ENCODE peak calls at places on chromosome 13, in six cellular contexts. M, J, D, P, S and H are unnamed samples.

GRCh38 chr13:73740681-73741080 is 393.5 kb downstream of the KLF12 start:
- DNase-seq in P (peak), D (no peak), M (peak), J (no peak), S (no peak), H (peak)

GRCh38 chr13:49235856-49236431 is 11.8 kb upstream of the CDADC1 start:
- DNase-seq in J (no peak), P (no peak), S (no peak), M (no peak), D (no peak), H (no peak)

GRCh38 chr13:108283110-108283509 is 13.6 kb downstream of the TNFSF13B start:
- DNase-seq in D (no peak), M (no peak), J (no peak), S (no peak), P (peak), H (peak)

GRCh38 chr13:39317284-39317683 is 279.0 kb downstream of the NHLRC3 start:
- DNase-seq in M (no peak), P (peak), S (no peak), J (no peak), D (no peak), H (peak)

GRCh38 chr13:42990147-42990990 is 1.7 kb downstream of the EPSTI1 start:
- DNase-seq in M (no peak), J (no peak), P (peak), S (peak), D (no peak), H (peak)

GRCh38 chr13:39692650-39693438 is 37.4 kb downstream of the COG6 start:
- DNase-seq in M (no peak), J (no peak), D (no peak), P (peak), S (no peak), H (peak)

GRCh38 chr13:59281453-59281852 is 882.3 kb downstream of the DIAPH3 start:
- DNase-seq in J (no peak), S (no peak), D (no peak), M (no peak), P (no peak), H (no peak)

GRCh38 chr13:93227906-93228801 is 1.5 kb downstream of the GPC6 start:
- DNase-seq in M (peak), D (no peak), J (no peak), P (peak), S (peak), H (peak)

GRCh38 chr13:29679357-29680050 is 84.0 kb upstream of the SLC7A1 start:
- DNase-seq in J (no peak), D (no peak), P (peak), S (no peak), M (no peak), H (no peak)

GRCh38 chr13:68697551-68697950 is 1410.1 kb upstream of the ATXN8OS start:
- DNase-seq in M (peak), D (no peak), P (no peak), J (no peak), S (no peak), H (no peak)

DNA sequence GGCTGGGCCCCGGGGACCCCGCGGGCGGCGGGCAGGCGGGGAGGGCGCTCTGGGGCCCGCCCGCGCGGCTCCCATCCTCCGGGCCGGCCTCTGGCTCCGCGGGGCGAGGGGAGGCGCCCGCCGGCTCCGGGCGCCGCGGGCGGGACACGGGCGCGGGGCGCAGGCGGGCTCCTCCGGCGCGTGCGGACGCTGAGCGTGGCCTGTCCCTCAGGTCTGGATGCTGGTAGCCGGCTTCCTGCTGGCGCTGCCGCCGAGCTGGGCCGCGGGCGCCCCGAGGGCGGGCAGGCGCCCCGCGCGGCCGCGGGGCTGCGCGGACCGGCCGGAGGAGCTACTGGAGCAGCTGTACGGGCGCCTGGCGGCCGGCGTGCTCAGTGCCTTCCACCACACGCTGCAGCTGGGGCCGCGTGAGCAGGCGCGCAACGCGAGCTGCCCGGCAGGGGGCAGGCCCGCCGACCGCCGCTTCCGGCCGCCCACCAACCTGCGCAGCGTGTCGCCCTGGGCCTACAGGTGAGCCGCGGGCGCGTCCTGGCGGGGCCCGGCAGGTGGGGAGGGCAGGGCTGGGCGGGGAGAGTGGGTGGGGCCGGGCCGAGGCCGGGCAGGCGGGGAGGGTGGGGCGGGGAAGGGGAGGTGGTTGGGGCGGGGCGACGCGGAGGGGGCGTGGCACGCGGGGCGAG is 423 bp downstream of the IL17D start:
- DNase-seq in P (peak), M (peak), J (peak), S (peak), D (peak), H (peak)
- TF ChIP-seq CTCF in P (no peak), M (peak), J (peak), S (peak), D (peak), H (peak)

DNA sequence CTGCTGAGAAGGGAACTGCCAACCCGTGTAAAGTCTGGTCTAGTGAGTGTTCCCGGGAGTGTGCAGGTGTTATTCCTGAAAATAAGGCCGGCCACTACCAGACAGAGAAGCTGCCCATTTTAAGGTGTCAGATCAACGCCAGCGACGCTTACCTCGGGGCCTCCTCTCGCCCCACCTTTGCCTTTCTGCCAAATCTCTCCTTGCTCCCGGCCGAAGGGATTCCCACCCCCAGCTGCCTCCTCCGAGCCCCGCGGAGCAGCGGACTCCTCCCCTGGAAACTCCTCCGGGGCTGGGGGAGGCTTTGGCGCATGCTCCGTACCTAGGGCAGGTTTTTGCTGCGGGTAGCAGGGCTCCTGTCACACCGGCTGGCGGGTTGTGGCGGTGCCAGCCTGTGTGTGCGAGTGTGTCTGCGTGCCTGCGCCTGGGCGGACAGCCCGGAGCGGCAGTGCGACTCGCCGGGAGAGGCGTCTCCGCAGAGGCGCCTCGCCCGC is at the start of gene HS6ST3:
- DNase-seq in P (peak), M (peak), S (peak), J (peak), D (peak), H (no peak)
- H3K4me3 ChIP-seq in P (peak), M (peak), S (peak), J (peak), D (no peak), H (peak)

DNA sequence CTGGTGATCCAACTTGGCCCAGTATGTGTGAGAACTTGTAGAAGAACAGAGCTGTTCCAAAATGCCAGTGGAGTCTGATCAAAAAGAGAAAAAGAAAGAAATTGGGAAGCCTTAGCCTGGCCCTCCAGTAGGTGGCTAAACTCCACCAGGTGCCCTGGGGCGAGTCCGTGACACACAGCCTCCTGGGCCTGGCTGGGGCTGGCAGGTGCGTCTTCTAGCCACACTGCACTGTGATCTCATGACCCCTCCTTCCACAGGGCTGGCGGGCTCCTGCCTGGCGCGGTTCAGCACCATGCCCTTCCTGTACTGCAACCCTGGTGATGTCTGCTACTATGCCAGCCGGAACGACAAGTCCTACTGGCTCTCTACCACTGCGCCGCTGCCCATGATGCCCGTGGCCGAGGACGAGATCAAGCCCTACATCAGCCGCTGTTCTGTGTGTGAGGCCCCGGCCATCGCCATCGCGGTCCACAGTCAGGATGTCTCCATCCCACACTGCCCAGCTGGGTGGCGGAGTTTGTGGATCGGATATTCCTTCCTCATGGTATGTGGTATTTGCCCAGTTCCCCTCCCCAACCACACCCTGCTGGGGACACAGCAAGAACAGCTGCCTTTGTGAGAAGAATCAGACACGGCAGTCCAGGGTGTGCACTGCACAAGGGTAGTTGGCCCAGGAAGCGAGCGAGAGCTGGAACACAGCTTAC is 53.7 kb downstream of the RAB20 start:
- DNase-seq in M (no peak), P (no peak), D (no peak), S (no peak), J (peak), H (no peak)
- TF ChIP-seq CTCF in M (no peak), P (peak), D (no peak), S (peak), J (no peak), H (peak)

DNA sequence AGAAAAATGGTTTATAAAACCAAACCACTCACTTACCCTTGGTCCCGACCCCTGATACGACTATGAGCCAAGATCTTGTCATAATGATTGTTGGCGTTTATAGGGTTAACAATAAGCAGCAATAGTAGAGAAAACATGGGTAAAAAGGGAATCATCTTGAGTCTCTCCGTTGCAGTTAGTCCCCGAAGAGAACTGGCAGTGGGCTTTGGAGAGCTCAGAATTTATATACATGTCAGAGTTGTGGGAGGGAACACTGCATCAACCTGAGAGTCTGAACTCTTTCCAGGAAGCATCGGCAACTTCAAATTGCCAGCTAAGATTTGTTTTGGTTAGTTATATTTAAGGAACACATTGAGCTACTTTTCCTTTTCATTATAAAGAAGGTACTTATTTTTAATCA is at the start of gene POSTN:
- DNase-seq in J (no peak), S (peak), P (peak), M (no peak), D (no peak), H (no peak)
- H3K4me3 ChIP-seq in J (no peak), S (no peak), P (peak), M (no peak), D (no peak), H (peak)

GRCh38 chr13:50376895-50377575 is 361.8 kb downstream of the KCNRG start:
- DNase-seq in J (no peak), M (no peak), S (no peak), D (no peak), P (no peak), H (no peak)
- TF ChIP-seq CTCF in J (no peak), M (no peak), S (no peak), D (no peak), P (no peak), H (no peak)

DNA sequence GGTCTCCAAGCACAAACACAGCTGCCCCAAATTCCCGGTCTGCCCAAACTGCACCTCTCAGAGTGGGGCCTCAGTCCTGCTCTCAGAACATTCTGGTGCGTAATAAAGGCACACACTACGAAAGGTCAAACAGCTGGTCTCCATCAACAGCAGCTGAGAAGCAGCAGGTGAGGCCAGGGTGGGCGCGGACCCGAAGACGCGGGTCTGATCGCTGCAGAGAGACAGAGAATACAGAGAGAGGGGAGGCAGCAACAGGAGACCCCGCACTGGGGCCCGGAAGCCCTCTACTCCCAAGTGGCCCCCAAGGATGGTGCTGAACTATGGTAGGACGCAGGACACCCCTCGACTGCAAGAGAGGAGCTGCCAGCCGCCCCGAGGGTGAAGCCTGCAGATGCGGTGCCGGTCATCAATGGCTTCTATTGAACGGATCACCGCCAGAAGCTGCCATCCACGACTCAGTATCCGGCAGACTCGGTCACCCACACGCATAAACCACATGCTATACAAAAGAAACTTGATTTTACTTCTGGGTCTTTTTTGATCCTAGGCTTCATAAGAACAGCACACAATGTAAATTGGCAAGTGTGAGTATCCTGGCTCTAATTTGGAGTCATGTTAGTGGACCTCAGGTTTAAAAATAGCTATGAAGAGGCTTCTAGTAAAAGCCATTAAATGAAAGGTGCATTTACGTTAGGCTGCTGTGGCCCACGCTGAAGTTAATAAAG is 33.4 kb downstream of the STK24 start:
- DNase-seq in M (no peak), P (no peak), S (no peak), D (no peak), J (no peak), H (no peak)
- H3K4me3 ChIP-seq in M (no peak), P (no peak), S (no peak), D (no peak), J (no peak), H (no peak)